ENCODE peak calls at places on chromosome 15, in seven cellular contexts. B, F, H, N, G, I and D are unnamed samples.
A peak's percentile ranks its signal among the peaks of the same experiment; 100 is the strongest.

GRCh38 chr15:76346666-76347506 is 10.3 kb downstream of the ISL2 start:
- DNase-seq in B (no peak), F (no peak), H (peak; percentile 38), N (no peak), G (no peak), I (no peak), D (peak; percentile 74)

GRCh38 chr15:46918462-46919125 is 798.7 kb upstream of the SEMA6D start:
- DNase-seq in B (no peak), F (no peak), H (no peak), N (no peak), G (no peak), I (no peak), D (no peak)

GRCh38 chr15:77486542-77487478 is 66.1 kb downstream of the HMG20A start:
- DNase-seq in B (no peak), F (no peak), H (no peak), N (no peak), G (no peak), I (no peak), D (no peak)

GRCh38 chr15:79376383-79376782 is 55.8 kb upstream of the MINAR1 start:
- DNase-seq in B (no peak), F (no peak), H (no peak), N (no peak), G (no peak), I (no peak), D (no peak)

GRCh38 chr15:52804526-52805081 is 14.5 kb upstream of the ONECUT1 start:
- DNase-seq in B (no peak), F (no peak), H (no peak), N (no peak), G (no peak), I (no peak), D (no peak)

GRCh38 chr15:45157974-45158373 is 28.2 kb downstream of the DUOX1 start:
- DNase-seq in B (no peak), F (no peak), H (no peak), N (no peak), G (no peak), I (no peak), D (no peak)

GRCh38 chr15:64247906-64248541 is 85.2 kb upstream of the PPIB start:
- DNase-seq in B (no peak), F (peak; percentile 63), H (peak; percentile 31), N (no peak), G (no peak), I (peak; percentile 75), D (no peak)

GRCh38 chr15:63173116-63173470 is 15.8 kb upstream of the RPS27L start:
- DNase-seq in B (no peak), F (no peak), H (no peak), N (no peak), G (no peak), I (no peak), D (no peak)

GRCh38 chr15:47885921-47886320 is 168.6 kb downstream of the SEMA6D start:
- DNase-seq in B (no peak), F (no peak), H (no peak), N (no peak), G (no peak), I (no peak), D (no peak)

GRCh38 chr15:94375997-94376396 is 144.6 kb downstream of the MCTP2 start:
- DNase-seq in B (no peak), F (no peak), H (no peak), N (no peak), G (no peak), I (no peak), D (no peak)

GRCh38 chr15:73866881-73867410 is 6.4 kb upstream of the TBC1D21 start:
- DNase-seq in B (no peak), F (peak; percentile 25), H (no peak), N (no peak), G (no peak), I (no peak), D (no peak)

GRCh38 chr15:66196565-66196964 is 57.0 kb downstream of the MEGF11 start:
- DNase-seq in B (no peak), F (no peak), H (no peak), N (no peak), G (no peak), I (no peak), D (no peak)

GRCh38 chr15:66024116-66024515 is 154.8 kb downstream of the RAB11A start:
- DNase-seq in B (no peak), F (no peak), H (no peak), N (no peak), G (no peak), I (no peak), D (no peak)

GRCh38 chr15:43330780-43331086 is 360 bp upstream of the LCMT2 start:
- DNase-seq in B (no peak), F (no peak), H (no peak), N (no peak), G (no peak), I (no peak), D (no peak)

GRCh38 chr15:99984491-99985243 is 251.4 kb upstream of the LYSMD4 start:
- DNase-seq in B (no peak), F (no peak), H (no peak), N (no peak), G (no peak), I (no peak), D (no peak)

GRCh38 chr15:78208887-78209645 is 25.3 kb downstream of the ACSBG1 start:
- DNase-seq in B (peak; percentile 37), F (no peak), H (peak; percentile 61), N (no peak), G (peak; percentile 75), I (no peak), D (no peak)

GRCh38 chr15:77029166-77030041 is 34.5 kb downstream of the PSTPIP1 start:
- DNase-seq in B (peak; percentile 25), F (no peak), H (peak; percentile 59), N (no peak), G (peak; percentile 71), I (no peak), D (peak; percentile 49)

GRCh38 chr15:83046558-83047127 is 20.4 kb downstream of the BTBD1 start:
- DNase-seq in B (no peak), F (no peak), H (no peak), N (no peak), G (no peak), I (no peak), D (no peak)

GRCh38 chr15:39781147-39781966 is 1.3 kb downstream of the FSIP1 start:
- DNase-seq in B (no peak), F (no peak), H (no peak), N (no peak), G (no peak), I (no peak), D (no peak)

GRCh38 chr15:42024303-42024702 is 3.5 kb upstream of the PLA2G4E start:
- DNase-seq in B (no peak), F (no peak), H (no peak), N (no peak), G (no peak), I (no peak), D (peak; percentile 22)

GRCh38 chr15:70219256-70219919 is 121.7 kb upstream of the TLE3 start:
- DNase-seq in B (no peak), F (no peak), H (no peak), N (no peak), G (peak; percentile 57), I (no peak), D (no peak)

GRCh38 chr15:70226337-70226980 is 128.7 kb upstream of the TLE3 start:
- DNase-seq in B (no peak), F (no peak), H (no peak), N (no peak), G (peak; percentile 57), I (no peak), D (no peak)

GRCh38 chr15:70227122-70227521 is 129.4 kb upstream of the TLE3 start:
- DNase-seq in B (no peak), F (no peak), H (no peak), N (no peak), G (no peak), I (no peak), D (no peak)

GRCh38 chr15:70220444-70220937 is 122.8 kb upstream of the TLE3 start:
- DNase-seq in B (no peak), F (no peak), H (no peak), N (no peak), G (no peak), I (no peak), D (no peak)

GRCh38 chr15:70222632-70223031 is 124.9 kb upstream of the TLE3 start:
- DNase-seq in B (no peak), F (no peak), H (no peak), N (no peak), G (no peak), I (no peak), D (no peak)
- H3K27ac ChIP-seq in B (no peak overlapping the region), F (no peak overlapping the region), H (no peak overlapping the region), N (no peak overlapping the region), G (no peak overlapping the region), I (no peak overlapping the region), D (no peak overlapping the region)

DNA sequence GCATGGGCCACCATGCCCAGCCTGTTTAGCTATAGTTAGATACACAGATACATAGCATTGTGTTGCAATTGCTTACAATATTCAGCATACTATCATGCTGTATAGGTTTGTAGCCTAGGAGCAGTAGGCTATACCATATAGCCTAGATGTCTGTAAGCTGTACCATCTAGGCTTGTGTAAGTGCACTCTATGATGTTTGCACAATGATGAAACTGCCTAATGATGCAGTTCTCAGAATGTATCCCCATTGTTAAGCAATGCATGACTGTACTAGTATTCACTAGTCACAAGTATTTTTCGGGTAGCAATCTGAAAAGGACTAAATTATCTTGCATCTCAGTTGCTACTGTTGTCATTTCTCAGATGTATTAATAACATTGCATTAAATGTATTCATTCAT is 16.0 kb downstream of the PIGB start:
- DNase-seq in B (no peak), F (no peak), H (no peak), N (no peak), G (no peak), I (no peak), D (no peak)
- TF ChIP-seq EP300 in B (no peak), F (no peak), H (no peak), N (no peak), G (no peak), I (no peak), D (no peak)

DNA sequence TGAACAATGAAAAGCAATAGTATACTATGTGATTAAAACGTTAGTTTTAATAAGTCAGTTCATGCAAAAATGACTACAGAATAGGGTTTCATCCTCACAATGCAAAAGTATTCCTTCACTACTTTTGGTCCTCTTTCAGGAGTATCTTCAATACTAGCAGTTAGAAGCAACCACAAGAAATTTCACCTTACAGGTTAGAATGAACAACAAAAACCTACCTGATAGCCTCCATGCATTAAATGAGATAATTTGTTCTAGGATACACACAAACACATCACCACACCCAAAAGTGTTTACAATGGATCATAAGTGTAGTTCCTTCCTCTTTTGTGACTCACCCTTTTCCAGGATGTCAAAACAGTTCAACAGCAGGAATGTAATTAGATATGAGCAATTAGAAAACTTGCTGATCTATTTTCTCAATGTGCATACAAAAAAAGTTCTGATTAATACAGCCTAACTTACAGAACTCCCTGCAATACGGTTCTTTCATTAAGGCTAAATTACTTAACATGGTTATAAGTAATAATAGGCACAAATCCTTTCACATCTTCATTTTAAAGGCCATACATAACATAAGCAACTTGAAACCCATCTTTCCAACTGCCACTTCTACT is 21.6 kb downstream of the UACA start:
- DNase-seq in B (no peak), F (no peak), H (no peak), N (no peak), G (no peak), I (no peak), D (no peak)
- TF ChIP-seq POLR2AphosphoS5 in B (peak; percentile 59), F (no peak), H (no peak), N (no peak), G (no peak), I (no peak), D (no peak)

DNA sequence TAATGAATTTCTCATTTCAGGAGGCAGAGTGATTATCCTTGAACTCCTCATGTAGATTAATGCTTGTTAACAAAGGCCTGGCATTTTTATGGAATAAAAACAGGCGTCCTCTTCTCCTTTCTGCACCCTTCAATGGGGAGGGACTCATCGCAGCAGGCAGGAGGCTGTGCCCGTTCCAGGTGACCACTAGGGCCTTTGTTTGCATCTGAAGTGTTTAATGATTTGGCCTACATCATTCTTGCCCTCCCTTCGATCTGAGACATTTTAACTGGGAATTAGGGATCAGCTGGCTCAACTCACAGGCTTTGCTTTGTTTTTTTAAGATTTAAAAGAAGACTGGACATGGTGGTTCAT is 177.9 kb downstream of the ATP10A start:
- DNase-seq in B (no peak), F (no peak), H (no peak), N (no peak), G (no peak), I (no peak), D (no peak)
- H3K27ac ChIP-seq in B (peak overlapping the region; percentile 81), F (no peak overlapping the region), H (no peak overlapping the region), N (peak overlapping the region; percentile 76), G (peak overlapping the region; percentile 63), I (no peak overlapping the region), D (peak overlapping the region; percentile 70)